ENCODE peak calls at places on chromosomes 13 and 19, in eight cellular contexts. L, W, J, Q, T, M, K and F are unnamed samples. For H3K4me1, the result is how much of the 10 kb centered on the place peaks cover.

GRCh38 chr13:43085545-43085944 is 62.2 kb downstream of the DNAJC15 start:
- DNase-seq in J (no peak), M (no peak), T (peak), K (peak), Q (peak), W (peak), L (no peak), F (no peak)

GRCh38 chr13:94550030-94550738 is 45.8 kb downstream of the TGDS start:
- DNase-seq in W (no peak), K (peak), Q (peak), J (no peak), M (no peak), T (no peak), L (no peak), F (no peak)

GRCh38 chr13:93238711-93239110 is 12.1 kb downstream of the GPC6 start:
- DNase-seq in Q (no peak), J (no peak), L (no peak), W (no peak), K (no peak), T (no peak), M (no peak), F (no peak)

GRCh38 chr13:27712421-27712820 is 79.9 kb upstream of the GSX1 start:
- DNase-seq in K (peak), Q (no peak), T (no peak), L (no peak), W (peak), M (no peak), J (peak), F (no peak)

GRCh38 chr13:104553156-104553555 is 1486.9 kb upstream of the SLC10A2 start:
- DNase-seq in L (no peak), T (no peak), K (peak), M (no peak), J (no peak), W (no peak), Q (peak), F (no peak)

GRCh38 chr13:100550433-100550832 is 38.2 kb downstream of the GGACT start:
- DNase-seq in M (no peak), L (peak), T (no peak), J (no peak), W (no peak), Q (peak), K (no peak), F (peak)

GRCh38 chr13:110856941-110857835 is 57.7 kb downstream of the ANKRD10 start:
- DNase-seq in Q (no peak), T (no peak), K (no peak), M (no peak), L (no peak), J (no peak), W (no peak), F (no peak)

GRCh38 chr13:51728972-51729371 is 75.0 kb downstream of the DHRS12 start:
- DNase-seq in Q (peak), J (no peak), T (no peak), K (peak), W (no peak), M (no peak), L (no peak), F (no peak)

GRCh38 chr19:17330546-17331253 is 4.0 kb downstream of the ANO8 start:
- DNase-seq in M (no peak), W (no peak), L (no peak), J (no peak), T (no peak), Q (no peak), K (no peak), F (no peak)

GRCh38 chr19:17311455-17312248 is 2.3 kb downstream of the DDA1 start:
- DNase-seq in K (peak), J (no peak), M (no peak), Q (peak), T (no peak), W (no peak), L (no peak), F (no peak)

GRCh38 chr19:17078920-17079709 is 3.5 kb downstream of the MYO9B start:
- DNase-seq in J (no peak), M (peak), K (no peak), L (no peak), T (no peak), W (no peak), Q (peak), F (no peak)

GRCh38 chr13:90197722-90198121 is 1149.8 kb upstream of the MIR17HG start:
- DNase-seq in W (no peak), Q (no peak), M (no peak), L (no peak), K (peak), T (no peak), J (no peak), F (no peak)

GRCh38 chr13:36353001-36353400 is 6.8 kb upstream of the SPART start:
- DNase-seq in W (no peak), L (no peak), T (no peak), M (no peak), K (no peak), Q (no peak), J (no peak), F (no peak)

GRCh38 chr13:79548886-79549285 is 67.9 kb downstream of the NDFIP2 start:
- DNase-seq in Q (peak), W (no peak), L (no peak), T (no peak), J (no peak), K (peak), M (no peak), F (no peak)

GRCh38 chr13:45341799-45342584 is 1.0 kb upstream of the TPT1 start:
- DNase-seq in T (no peak), W (peak), K (peak), J (no peak), M (no peak), Q (no peak), L (no peak), F (peak)

GRCh38 chr19:13588953-13589833 is 82.9 kb upstream of the CACNA1A start:
- DNase-seq in W (peak), Q (peak), T (peak), M (peak), L (peak), J (peak), K (peak), F (peak)

GRCh38 chr19:17266975-17267788 is at the start of gene BABAM1:
- DNase-seq in Q (peak), W (peak), J (peak), M (peak), K (peak), T (peak), L (peak), F (peak)

GRCh38 chr19:11617207-11618062 is 20.2 kb downstream of the ZNF627 start:
- DNase-seq in M (no peak), K (no peak), T (no peak), L (no peak), J (no peak), Q (no peak), W (no peak), F (no peak)

GRCh38 chr19:33449799-33450198 is 71.8 kb downstream of the PEPD start:
- DNase-seq in Q (no peak), J (no peak), K (no peak), M (no peak), T (no peak), W (no peak), L (no peak), F (no peak)

GRCh38 chr19:34963531-34964406 is at the start of gene ZNF792:
- DNase-seq in W (peak), K (peak), Q (peak), M (peak), T (peak), L (peak), J (peak), F (peak)

GRCh38 chr13:39417643-39418042 is 185.3 kb downstream of the LHFPL6 start:
- DNase-seq in Q (peak), K (peak), T (no peak), L (no peak), J (no peak), M (peak), W (no peak), F (no peak)

GRCh38 chr13:47256618-47257017 is 359.8 kb upstream of the HTR2A start:
- DNase-seq in W (no peak), K (peak), M (no peak), T (no peak), J (no peak), Q (peak), L (no peak), F (no peak)

GRCh38 chr13:46053162-46054012 is 841 bp upstream of the ZC3H13 start:
- DNase-seq in W (no peak), T (no peak), M (peak), K (no peak), J (no peak), Q (no peak), L (no peak), F (no peak)

GRCh38 chr13:114128624-114129522 is 3.5 kb downstream of the RASA3 start:
- DNase-seq in L (no peak), K (peak), Q (peak), J (peak), M (no peak), W (no peak), T (peak), F (peak)

GRCh38 chr19:44847144-44848035 is 1.3 kb downstream of the NECTIN2 start:
- DNase-seq in T (peak), W (peak), Q (peak), L (peak), K (peak), M (peak), J (peak), F (peak)

DNA sequence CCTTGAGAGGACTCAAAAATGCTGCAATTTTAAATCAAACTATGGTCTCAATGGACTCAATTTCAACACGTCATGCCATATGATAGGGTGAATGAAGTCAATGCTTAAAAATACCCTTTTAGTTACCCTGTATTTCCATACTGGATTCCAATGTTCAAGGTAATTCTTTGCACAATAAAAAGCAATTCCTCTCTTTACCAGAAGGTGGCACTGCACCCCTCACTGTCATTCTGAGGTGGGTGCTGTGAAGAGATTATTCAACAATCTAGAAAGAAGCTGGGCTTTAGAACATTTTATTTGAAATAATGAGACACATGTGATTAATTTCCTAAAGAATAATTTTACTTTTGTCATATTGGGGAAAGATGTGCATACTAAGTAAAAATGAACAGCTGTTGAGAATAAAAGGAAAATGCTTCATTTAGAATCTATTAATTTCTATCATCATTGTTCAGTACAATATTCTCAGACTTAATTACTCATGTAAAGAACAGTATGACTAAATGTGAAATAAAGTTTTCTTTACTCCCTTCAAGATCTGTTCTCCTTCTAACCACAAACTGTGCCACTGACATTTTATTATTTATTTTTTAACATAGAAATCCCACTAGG is 789.1 kb downstream of the GPC5 start:
- DNase-seq in K (peak), M (peak), W (peak), T (peak), Q (peak), L (no peak), J (no peak), F (no peak)
- TF ChIP-seq CTCF in K (peak), M (peak), W (peak), T (peak), Q (peak), L (peak), J (peak), F (peak)

GRCh38 chr13:33070713-33071112 is 54.5 kb downstream of the KL start:
- DNase-seq in W (no peak), T (no peak), L (no peak), J (no peak), K (peak), Q (peak), M (no peak), F (no peak)
- H3K27ac ChIP-seq in W (no peak), T (no peak), L (no peak), J (no peak), K (peak), Q (no peak), M (no peak), F (no peak)

GRCh38 chr13:112729408-112729807 is 39.6 kb downstream of the ATP11A start:
- DNase-seq in K (no peak), T (no peak), L (no peak), M (no peak), J (peak), W (peak), Q (no peak), F (peak)
- H3K4me1 ChIP-seq in K (under half), T (under half), L (under half), M (under half), J (under half), W (half or more), Q (under half), F (half or more)

GRCh38 chr19:1665565-1666047 is 13.2 kb upstream of the TCF3 start:
- DNase-seq in M (no peak), Q (no peak), J (no peak), K (no peak), W (peak), L (no peak), T (peak), F (no peak)
- TF ChIP-seq CTCF in M (no peak), Q (no peak), J (no peak), K (no peak), W (no peak), L (no peak), T (no peak), F (no peak)

DNA sequence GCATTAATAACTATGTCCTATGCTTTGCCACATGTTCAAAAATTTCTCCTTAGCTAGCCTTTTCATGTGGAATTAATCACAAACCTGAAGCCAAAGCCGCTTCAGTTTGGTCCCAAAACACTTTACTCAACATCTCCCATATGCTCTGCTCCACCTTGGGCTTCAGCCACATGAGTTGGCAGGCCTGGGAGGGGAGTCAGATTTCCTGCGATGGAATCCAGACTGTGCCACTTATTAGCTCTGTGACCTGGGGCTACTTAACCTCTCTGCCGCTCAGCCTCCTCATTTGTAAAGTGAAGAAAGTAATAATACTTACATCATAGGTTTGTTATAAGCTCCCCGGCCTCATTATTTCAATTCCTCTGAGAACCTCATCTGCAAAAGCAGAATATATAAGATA is 272.0 kb downstream of the LMO7 start:
- DNase-seq in Q (no peak), K (no peak), W (peak), M (peak), J (peak), T (no peak), L (no peak), F (peak)
- H3K27ac ChIP-seq in Q (no peak), K (no peak), W (peak), M (no peak), J (no peak), T (no peak), L (no peak), F (peak)

DNA sequence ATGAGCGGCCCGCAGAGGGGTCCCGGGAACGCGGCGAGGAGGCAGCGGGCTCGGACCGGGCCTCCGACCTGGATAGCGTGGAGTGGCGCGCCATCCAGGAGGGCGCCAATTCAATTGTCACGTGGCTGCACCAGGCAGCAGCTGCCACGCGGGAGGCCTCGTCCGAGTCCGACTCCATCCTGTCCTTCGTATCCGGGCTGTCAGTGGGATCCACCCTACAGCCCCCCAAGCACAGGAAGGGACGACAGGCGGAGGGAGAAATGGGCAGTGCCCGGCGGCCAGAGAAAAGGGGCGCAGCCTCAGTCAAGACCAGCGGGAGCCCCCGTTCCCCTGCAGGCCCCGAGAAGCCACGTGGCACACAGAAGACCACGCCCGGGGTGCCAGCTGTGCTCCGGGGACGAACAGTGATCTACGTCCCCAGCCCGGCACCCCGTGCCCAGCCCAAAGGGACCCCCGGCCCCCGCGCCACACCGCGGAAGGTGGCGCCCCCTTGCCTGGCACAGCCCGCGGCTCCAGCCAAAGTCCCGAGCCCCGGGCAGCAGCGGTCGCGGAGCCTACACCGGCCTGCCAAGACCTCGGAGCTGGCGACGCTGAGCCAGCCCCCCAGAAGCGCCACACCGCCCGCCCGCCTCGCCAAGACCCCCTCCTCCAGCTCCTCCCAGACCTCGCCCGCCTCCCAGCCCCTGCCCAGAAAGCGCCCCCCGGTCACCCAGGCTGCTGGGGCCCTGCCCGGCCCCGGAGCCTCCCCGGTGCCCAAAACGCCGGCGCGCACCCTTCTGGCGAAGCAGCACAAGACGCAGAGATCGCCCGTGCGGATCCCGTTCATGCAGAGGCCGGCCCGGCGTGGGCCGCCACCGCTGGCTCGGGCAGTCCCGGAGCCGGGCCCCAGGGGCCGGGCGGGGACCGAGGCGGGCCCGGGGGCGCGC is 10.5 kb downstream of the C19orf25 start:
- DNase-seq in W (peak), K (peak), L (no peak), M (peak), Q (peak), T (no peak), J (peak), F (no peak)
- H3K4me1 ChIP-seq in W (under half), K (under half), L (under half), M (under half), Q (under half), T (half or more), J (half or more), F (half or more)

DNA sequence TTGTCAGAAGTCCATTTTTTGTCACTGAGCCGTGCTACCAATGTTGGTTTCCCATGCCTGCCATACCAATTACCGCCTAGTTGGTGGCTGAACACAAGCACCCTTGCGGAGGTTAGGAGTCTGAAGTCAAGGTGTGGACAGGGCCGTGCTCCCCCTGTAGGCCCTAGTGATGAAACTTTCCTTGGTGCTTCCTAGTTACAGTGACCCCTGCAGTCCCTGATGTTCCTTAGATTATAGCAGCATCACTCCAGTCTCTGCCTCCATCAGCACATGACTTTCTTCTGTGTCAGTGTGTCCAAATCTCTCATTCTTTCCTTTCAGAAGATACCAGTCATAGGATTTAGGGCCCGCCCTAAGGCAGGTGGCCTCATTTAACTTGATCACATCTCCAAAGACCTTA is 99.0 kb downstream of the MYO16 start:
- DNase-seq in Q (no peak), W (peak), T (no peak), L (no peak), M (peak), K (peak), J (no peak), F (no peak)
- TF ChIP-seq CTCF in Q (no peak), W (no peak), T (no peak), L (no peak), M (peak), K (peak), J (no peak), F (no peak)

DNA sequence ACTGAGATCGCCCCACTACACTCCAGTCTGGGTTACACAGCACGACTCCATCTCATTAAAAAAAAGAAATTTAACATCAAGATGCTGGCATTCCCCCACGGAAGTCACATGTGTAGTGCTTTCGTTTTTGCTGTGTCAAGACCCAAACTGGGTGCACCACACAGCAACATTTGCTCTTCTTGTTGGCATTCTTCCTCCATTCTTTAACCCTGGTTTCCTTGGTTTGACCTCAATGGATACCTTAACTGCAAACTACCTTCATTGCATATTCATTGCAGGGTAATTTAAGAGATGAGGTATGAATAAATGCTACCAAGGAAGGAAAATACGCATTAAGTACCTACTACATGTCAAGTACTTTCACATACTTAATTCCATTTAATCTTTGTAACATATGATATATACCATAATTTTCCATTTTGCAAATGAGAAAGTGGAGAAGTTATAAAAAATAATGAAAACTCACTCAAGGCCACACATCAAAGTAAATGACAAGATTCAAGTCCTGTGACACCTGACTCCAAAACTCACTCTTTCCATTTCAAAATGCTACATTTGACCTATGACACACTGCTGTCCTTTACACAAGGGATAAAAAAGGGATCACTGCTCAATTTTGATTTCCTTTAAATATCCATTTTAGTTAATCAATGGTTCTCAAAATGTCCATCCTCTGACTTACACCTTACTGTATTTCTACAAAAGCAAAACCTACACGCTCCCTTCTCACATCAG is 59.2 kb downstream of the STK24 start:
- DNase-seq in T (no peak), M (no peak), L (no peak), J (no peak), W (no peak), Q (no peak), K (no peak), F (no peak)
- H3K27ac ChIP-seq in T (no peak), M (no peak), L (no peak), J (no peak), W (no peak), Q (no peak), K (no peak), F (no peak)